ENCODE peak calls at places on chromosomes 11 and 22, in nine cellular contexts. X is astrocyte of the spinal cord, H is IMR-90, N is GM23338, R is heart left ventricle, D is cardiac fibroblast, O is heart right ventricle, Z is BJ, B is lower leg skin. G is an unnamed sample.

GRCh38 chr11:132114185-132114584 is 743.8 kb downstream of the NTM start:
- DNase-seq in X (no peak), H (peak), N (peak), R (no peak), D (peak), O (peak), Z (no peak), B (no peak), G (peak)

GRCh38 chr22:47167056-47167455 is 404.6 kb downstream of the TBC1D22A start:
- DNase-seq in X (no peak), H (no peak), N (no peak), R (no peak), D (no peak), O (no peak), Z (no peak), B (no peak), G (no peak)

GRCh38 chr11:100932474-100933100 is 197.0 kb downstream of the PGR start:
- DNase-seq in X (peak), H (peak), N (peak), R (no peak), D (peak), O (no peak), Z (no peak), B (no peak), G (peak)

GRCh38 chr22:31538815-31539214 is 42.5 kb downstream of the SFI1 start:
- DNase-seq in X (no peak), H (no peak), N (no peak), R (no peak), D (no peak), O (no peak), Z (no peak), B (no peak), G (no peak)

GRCh38 chr22:33717694-33718396 is 202.4 kb downstream of the LARGE1 start:
- DNase-seq in X (no peak), H (no peak), N (no peak), R (no peak), D (no peak), O (peak), Z (no peak), B (no peak), G (no peak)

GRCh38 chr11:45665206-45665932 is at the start of gene CHST1:
- DNase-seq in X (peak), H (no peak), N (peak), R (peak), D (no peak), O (peak), Z (no peak), B (no peak), G (no peak)

GRCh38 chr11:16857186-16857585 is 118.7 kb downstream of the C11orf58 start:
- DNase-seq in X (no peak), H (no peak), N (no peak), R (peak), D (no peak), O (peak), Z (no peak), B (no peak), G (no peak)

GRCh38 chr11:13429836-13430235 is 33.2 kb downstream of the BTBD10 start:
- DNase-seq in X (no peak), H (no peak), N (no peak), R (no peak), D (no peak), O (no peak), Z (no peak), B (no peak), G (no peak)

GRCh38 chr11:58640386-58641023 is 18.0 kb downstream of the CNTF start:
- DNase-seq in X (no peak), H (no peak), N (no peak), R (no peak), D (no peak), O (no peak), Z (no peak), B (no peak), G (no peak)

GRCh38 chr11:20451568-20451967 is 64.1 kb downstream of the PRMT3 start:
- DNase-seq in X (no peak), H (no peak), N (no peak), R (no peak), D (peak), O (no peak), Z (peak), B (no peak), G (no peak)

GRCh38 chr11:93857413-93858185 is 7.2 kb upstream of the VSTM5 start:
- DNase-seq in X (peak), H (no peak), N (no peak), R (no peak), D (peak), O (no peak), Z (no peak), B (no peak), G (peak)

GRCh38 chr11:85595285-85595884 is 31.8 kb downstream of the DLG2 start:
- DNase-seq in X (peak), H (peak), N (peak), R (no peak), D (peak), O (no peak), Z (peak), B (no peak), G (peak)

GRCh38 chr22:38982008-38982927 is at the start of gene APOBEC3B:
- DNase-seq in X (peak), H (peak), N (peak), R (peak), D (peak), O (peak), Z (peak), B (peak), G (peak)

GRCh38 chr22:32911526-32911925 is 110.0 kb downstream of the TIMP3 start:
- DNase-seq in X (no peak), H (no peak), N (no peak), R (no peak), D (no peak), O (no peak), Z (no peak), B (no peak), G (no peak)

GRCh38 chr11:4164884-4165590 is 70.4 kb downstream of the RRM1 start:
- DNase-seq in X (no peak), H (no peak), N (no peak), R (no peak), D (no peak), O (no peak), Z (no peak), B (no peak), G (no peak)

GRCh38 chr11:66020618-66021357 is 5.5 kb downstream of the CATSPER1 start:
- DNase-seq in X (peak), H (peak), N (no peak), R (no peak), D (peak), O (no peak), Z (no peak), B (no peak), G (peak)

GRCh38 chr22:24514241-24515024 is 19.3 kb downstream of the UPB1 start:
- DNase-seq in X (no peak), H (no peak), N (no peak), R (no peak), D (no peak), O (no peak), Z (no peak), B (no peak), G (no peak)

DNA sequence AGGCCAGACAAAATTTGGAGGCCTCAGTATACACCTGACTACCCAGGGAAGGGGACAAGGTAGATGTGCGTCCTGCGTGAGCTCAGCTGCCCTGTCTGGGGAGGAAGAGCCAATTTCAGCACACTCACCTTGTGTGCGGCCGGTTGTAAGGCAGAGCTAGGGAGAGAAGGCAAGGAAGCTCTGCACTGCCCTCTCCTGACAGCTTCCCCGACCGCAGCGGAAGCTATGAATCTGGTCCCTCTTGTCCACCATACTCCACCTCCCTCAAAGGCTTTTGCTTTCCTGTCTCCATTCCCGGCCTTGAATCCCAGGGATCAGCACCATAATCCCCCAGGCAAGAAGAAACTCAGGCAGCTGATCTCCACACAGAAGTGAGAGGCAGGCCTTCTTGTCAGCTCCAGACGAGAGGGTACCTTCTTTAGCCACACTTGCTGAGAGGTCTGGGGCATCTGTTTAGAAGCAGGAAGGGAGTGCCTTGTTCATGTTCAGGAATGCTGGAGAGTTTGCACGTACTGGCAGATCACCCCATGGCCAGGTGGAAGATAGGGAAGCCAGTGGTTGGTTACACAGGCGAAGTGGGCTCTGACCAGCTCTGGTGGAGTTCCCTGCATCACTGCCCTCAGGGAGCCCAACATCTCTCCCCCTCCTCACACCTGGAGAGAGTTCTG is 62.5 kb downstream of the FEZ1 start:
- DNase-seq in X (peak), H (peak), N (peak), R (peak), D (peak), O (peak), Z (no peak), B (no peak), G (peak)
- TF ChIP-seq CTCF in X (peak), H (peak), N (peak), R (peak), D (peak), O (peak), Z (peak), B (no peak), G (peak)

GRCh38 chr22:17817079-17817478 is 42.8 kb upstream of the BID start:
- DNase-seq in X (no peak), H (no peak), N (no peak), R (no peak), D (no peak), O (no peak), Z (no peak), B (no peak), G (no peak)
- H3K4me3 ChIP-seq in X (no peak), H (no peak), N (no peak), R (no peak), D (no peak), O (no peak), Z (no peak), B (no peak), G (no peak)

GRCh38 chr11:89498845-89499448 is 7.8 kb upstream of the NOX4 start:
- DNase-seq in X (no peak), H (no peak), N (peak), R (no peak), D (no peak), O (no peak), Z (no peak), B (no peak), G (no peak)
- TF ChIP-seq CTCF in X (no peak), H (no peak), N (peak), R (no peak), D (peak), O (no peak), Z (no peak), B (no peak), G (no peak)

DNA sequence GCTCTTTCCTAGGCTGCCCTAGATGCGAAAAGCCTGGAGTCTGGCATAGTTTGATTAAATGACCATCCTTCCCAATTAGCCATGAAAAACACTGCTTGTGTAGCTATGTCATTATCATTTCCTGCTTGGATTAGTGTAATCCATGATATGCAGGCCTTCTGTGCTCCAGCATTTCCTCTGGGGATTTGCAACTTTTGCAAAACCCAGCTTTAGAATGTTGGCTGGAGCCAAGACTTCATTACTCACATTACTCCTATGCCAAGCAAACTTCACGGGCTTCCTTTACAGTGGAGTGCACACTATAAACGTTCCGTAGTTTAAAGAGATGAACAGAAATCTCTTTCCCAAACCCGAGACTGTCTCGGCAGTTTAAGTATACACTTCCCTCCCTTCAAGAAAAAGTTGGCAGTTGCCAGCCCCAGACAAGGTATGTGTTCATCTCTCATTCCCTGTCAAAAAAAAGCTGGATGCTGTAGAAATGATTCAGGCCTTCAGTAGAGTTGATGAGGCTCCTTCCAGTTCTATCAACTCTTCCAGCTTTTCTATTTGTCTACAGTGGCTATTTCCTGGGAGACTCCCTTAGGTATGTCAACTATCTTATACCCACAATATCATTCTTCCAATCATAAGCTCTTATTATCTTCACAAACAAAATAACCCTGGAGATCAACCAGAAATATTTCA is 180.0 kb downstream of the MAML2 start:
- DNase-seq in X (peak), H (peak), N (no peak), R (peak), D (peak), O (peak), Z (no peak), B (peak), G (peak)
- H3K4me3 ChIP-seq in X (no peak), H (no peak), N (no peak), R (no peak), D (no peak), O (no peak), Z (no peak), B (no peak), G (peak)

GRCh38 chr22:37492428-37493344 is 6.5 kb upstream of the MFNG start:
- DNase-seq in X (peak), H (peak), N (peak), R (no peak), D (peak), O (no peak), Z (no peak), B (no peak), G (peak)
- TF ChIP-seq CTCF in X (peak), H (peak), N (peak), R (peak), D (peak), O (no peak), Z (peak), B (no peak), G (peak)

DNA sequence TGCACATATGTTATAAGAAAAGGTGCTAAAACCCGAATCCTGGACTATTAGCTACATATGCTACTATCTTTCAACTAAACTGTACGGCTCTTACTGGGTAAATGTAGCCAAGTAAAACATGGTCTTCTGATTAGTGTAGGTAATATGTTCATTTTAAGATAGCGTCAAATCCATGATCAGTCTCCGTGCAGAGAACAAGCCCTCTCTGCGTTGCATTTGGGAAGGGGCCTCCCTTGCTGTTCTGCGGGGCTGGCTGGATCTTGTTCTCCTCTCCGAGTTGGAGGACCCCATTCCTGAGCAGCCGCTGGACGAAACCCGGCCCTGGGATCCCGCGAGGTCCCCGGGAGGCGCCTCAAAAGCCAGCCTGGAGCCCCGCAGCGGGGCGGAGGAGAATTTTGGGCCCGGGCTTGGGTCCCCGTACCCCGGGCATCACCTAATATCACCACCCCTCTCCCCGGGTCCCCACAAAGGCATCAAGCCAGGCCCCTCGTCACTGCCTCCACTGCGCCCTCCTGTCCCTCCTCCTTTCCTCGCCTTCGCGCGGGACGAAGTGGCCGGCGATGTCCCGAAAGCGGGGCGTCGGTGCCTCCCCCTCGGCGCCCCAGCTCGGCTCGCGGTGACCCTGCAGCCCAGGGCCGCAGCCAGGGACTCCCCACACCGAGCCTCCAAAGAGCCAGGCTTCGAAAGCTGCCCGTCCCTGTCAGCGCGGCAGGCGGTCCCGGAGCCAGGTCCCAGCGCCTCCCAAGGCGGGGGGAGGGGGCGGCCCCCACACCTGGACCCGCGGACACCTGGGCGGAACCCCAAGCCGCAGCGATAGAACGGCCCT is 54.5 kb upstream of the FBXO3 start:
- DNase-seq in X (no peak), H (no peak), N (peak), R (no peak), D (no peak), O (no peak), Z (no peak), B (no peak), G (no peak)
- H3K4me3 ChIP-seq in X (peak), H (peak), N (peak), R (peak), D (peak), O (peak), Z (peak), B (peak), G (peak)

GRCh38 chr11:79054636-79055035 is 386.2 kb downstream of the TENM4 start:
- DNase-seq in X (peak), H (peak), N (no peak), R (no peak), D (peak), O (no peak), Z (no peak), B (no peak), G (peak)

GRCh38 chr11:79059171-79059570 is 381.7 kb downstream of the TENM4 start:
- DNase-seq in X (no peak), H (no peak), N (no peak), R (no peak), D (no peak), O (no peak), Z (no peak), B (no peak), G (no peak)

GRCh38 chr11:79060081-79060480 is 380.7 kb downstream of the TENM4 start:
- DNase-seq in X (no peak), H (no peak), N (no peak), R (no peak), D (no peak), O (no peak), Z (no peak), B (no peak), G (no peak)

GRCh38 chr11:79052539-79052938 is 388.3 kb downstream of the TENM4 start:
- DNase-seq in X (peak), H (no peak), N (peak), R (no peak), D (no peak), O (no peak), Z (no peak), B (no peak), G (no peak)

GRCh38 chr11:79055866-79056632 is 384.8 kb downstream of the TENM4 start:
- DNase-seq in X (peak), H (peak), N (peak), R (peak), D (peak), O (no peak), Z (peak), B (no peak), G (peak)
- TF ChIP-seq CTCF in X (peak), H (no peak), N (peak), R (no peak), D (no peak), O (no peak), Z (peak), B (no peak), G (peak)

G was measured in fibroblast of the aortic adventitia.